ENCODE peak calls at places on chromosomes 5 and 9, in seven cellular contexts. J is GM12892, U is HepG2, Z is K562, H is H1, K is SK-N-SH, Y is GM12878. V is an unnamed sample.

GRCh38 chr9:109574061-109574882 is 76.2 kb upstream of the PTPN3 start:
- DNase-seq in J (no peak), U (peak; percentile 36), Z (peak; percentile 54), H (no peak), K (peak; percentile 42), Y (peak; percentile 5), V (no peak)

GRCh38 chr5:135441256-135441915 is 5.8 kb downstream of the DCANP1 start:
- DNase-seq in J (no peak), U (no peak), Z (no peak), H (no peak), K (no peak), Y (no peak), V (no peak)

GRCh38 chr5:150640311-150641005 is at the start of gene SYNPO:
- DNase-seq in J (no peak), U (peak; percentile 25), Z (peak; percentile 72), H (no peak), K (peak; percentile 63), Y (no peak), V (no peak)

GRCh38 chr5:157511656-157512644 is 51.9 kb downstream of the NIPAL4 start:
- DNase-seq in J (no peak), U (peak; percentile 79), Z (peak; percentile 71), H (no peak), K (no peak), Y (no peak), V (no peak)

GRCh38 chr5:15031180-15031579 is 159.6 kb upstream of the ANKH start:
- DNase-seq in J (no peak), U (peak; percentile 4), Z (no peak), H (no peak), K (no peak), Y (no peak), V (no peak)

GRCh38 chr9:31119882-31120481 is 1264.5 kb upstream of the ACO1 start:
- DNase-seq in J (no peak), U (peak; percentile 19), Z (no peak), H (peak; percentile 13), K (peak; percentile 2), Y (no peak), V (no peak)

GRCh38 chr5:126676195-126676624 is 75.5 kb downstream of the PHAX start:
- DNase-seq in J (peak; percentile 44), U (peak; percentile 66), Z (peak; percentile 85), H (no peak), K (peak; percentile 76), Y (peak; percentile 68), V (peak; percentile 57)

GRCh38 chr5:143054480-143054941 is 284.3 kb downstream of the ARHGAP26 start:
- DNase-seq in J (peak; percentile 17), U (no peak), Z (peak; percentile 29), H (no peak), K (no peak), Y (peak; percentile 97), V (no peak)

GRCh38 chr9:125428060-125428481 is 166.4 kb downstream of the GAPVD1 start:
- DNase-seq in J (peak; percentile 51), U (no peak), Z (peak; percentile 85), H (no peak), K (peak; percentile 49), Y (no peak), V (peak; percentile 61)

GRCh38 chr5:178121450-178122276 is 8.3 kb downstream of the N4BP3 start:
- DNase-seq in J (no peak), U (no peak), Z (no peak), H (no peak), K (peak; percentile 57), Y (no peak), V (no peak)

GRCh38 chr9:24242599-24242998 is 303.1 kb downstream of the IZUMO3 start:
- DNase-seq in J (no peak), U (no peak), Z (no peak), H (no peak), K (no peak), Y (no peak), V (no peak)

DNA sequence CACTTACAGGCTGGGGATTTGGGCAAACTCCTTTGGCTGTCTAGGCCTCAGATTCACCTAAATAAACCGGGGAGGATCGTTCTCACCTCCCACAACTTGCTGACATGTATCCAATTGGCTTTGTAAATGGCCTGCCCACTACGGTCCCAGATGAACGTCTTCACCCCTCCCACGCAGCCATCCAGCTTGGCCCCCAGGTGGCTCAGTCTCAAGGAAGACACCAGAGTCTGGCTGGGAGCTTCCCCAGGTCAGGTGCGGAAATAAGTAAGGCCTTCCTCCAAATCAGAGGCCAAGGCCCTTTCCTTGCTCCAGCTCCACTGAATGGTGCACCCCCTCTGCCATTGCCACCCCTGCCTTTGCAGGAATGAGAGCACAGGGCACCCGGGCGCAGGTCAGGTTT is 11.4 kb downstream of the CIZ1 start:
- DNase-seq in J (no peak), U (no peak), Z (no peak), H (no peak), K (no peak), Y (no peak), V (no peak)
- TF ChIP-seq TAF1 in J (no peak), U (no peak), Z (no peak), H (no peak), K (no peak), Y (no peak), V (no peak)

DNA sequence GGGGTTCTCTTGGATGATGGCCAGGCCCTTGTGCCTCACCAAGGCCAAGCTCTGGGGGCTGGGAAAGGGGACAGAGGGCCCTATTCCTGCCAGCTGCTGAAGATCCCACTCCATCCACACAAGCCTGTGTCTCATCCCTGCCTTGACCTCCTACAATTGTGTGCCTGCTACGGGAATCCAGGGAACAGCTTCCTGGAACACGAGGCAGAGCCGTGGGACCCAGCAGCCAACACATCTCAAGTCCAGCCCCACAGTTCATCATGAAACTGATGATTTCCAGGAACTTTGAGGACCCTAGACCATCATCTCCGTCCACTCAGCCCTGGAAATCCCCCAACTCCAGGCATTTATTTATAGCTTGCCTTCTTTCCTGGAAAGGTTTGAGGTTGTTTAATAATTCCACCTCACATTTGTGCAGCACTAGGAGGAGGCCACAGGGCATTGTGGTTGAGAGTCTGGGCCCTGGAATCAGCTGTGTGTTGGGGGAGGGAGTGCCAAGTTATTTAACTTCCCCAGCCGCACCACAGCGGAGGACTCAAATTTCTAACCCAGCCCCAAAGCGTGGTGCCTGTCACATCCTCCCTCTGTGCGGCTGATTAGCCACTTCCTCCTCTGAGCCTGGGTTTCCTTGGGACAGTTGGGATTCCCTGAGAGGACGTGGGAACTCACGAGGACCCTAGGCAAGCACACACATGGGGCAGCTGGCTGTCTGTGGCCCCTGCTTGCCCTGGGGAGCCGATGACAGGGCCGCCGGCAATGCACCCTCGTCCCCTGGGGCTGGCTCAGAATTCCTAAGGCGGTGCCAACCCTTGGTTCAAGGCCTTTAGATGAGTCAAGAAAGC is 58.2 kb upstream of the GGTA1 start:
- DNase-seq in J (no peak), U (no peak), Z (peak; percentile 42), H (no peak), K (no peak), Y (peak; percentile 25), V (peak; percentile 51)
- TF ChIP-seq TAF1 in J (no peak), U (no peak), Z (no peak), H (no peak), K (no peak), Y (no peak), V (no peak)

DNA sequence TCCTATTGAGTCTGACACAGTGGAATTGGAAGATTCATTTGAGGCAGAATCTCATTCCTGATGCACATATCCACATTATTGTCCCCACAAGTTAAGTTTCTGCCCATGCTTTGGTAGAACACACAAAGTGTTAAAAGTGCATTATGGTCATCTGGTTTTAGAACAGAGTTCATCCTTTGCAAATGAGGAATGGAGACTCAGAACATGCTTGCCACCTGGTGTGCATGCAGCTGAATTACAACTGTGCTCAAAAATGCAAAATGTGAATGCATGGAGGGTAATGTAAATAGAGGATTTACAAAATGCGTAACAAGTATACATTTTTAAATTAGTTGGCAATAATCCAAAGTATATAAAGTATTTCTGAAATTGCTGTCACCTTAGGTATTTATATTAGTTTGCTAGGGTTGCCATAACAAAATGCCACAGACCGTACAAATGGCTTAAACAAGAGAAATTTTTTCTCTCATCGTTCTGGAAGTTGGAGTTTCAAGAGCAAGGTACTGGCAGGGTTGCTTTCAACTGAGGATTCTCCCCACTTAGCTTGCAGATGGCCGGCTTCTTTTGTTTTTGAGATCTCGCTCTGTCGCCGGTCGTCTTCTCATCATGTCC is 671.1 kb downstream of the TAF11L14 start:
- DNase-seq in J (no peak), U (peak; percentile 13), Z (peak; percentile 11), H (no peak), K (peak; percentile 55), Y (no peak), V (peak; percentile 10)
- TF ChIP-seq TAF1 in J (no peak), U (no peak), Z (no peak), H (no peak), K (no peak), Y (no peak), V (no peak)

GRCh38 chr5:75909223-75909622 is 174.0 kb upstream of the SV2C start:
- DNase-seq in J (no peak), U (no peak), Z (no peak), H (no peak), K (peak; percentile 25), Y (no peak), V (no peak)

GRCh38 chr5:75907651-75908050 is 175.5 kb upstream of the SV2C start:
- DNase-seq in J (no peak), U (no peak), Z (no peak), H (no peak), K (peak; percentile 50), Y (no peak), V (no peak)
- TF ChIP-seq TAF1 in J (no peak), U (no peak), Z (no peak), H (no peak), K (no peak), Y (no peak), V (no peak)

DNA sequence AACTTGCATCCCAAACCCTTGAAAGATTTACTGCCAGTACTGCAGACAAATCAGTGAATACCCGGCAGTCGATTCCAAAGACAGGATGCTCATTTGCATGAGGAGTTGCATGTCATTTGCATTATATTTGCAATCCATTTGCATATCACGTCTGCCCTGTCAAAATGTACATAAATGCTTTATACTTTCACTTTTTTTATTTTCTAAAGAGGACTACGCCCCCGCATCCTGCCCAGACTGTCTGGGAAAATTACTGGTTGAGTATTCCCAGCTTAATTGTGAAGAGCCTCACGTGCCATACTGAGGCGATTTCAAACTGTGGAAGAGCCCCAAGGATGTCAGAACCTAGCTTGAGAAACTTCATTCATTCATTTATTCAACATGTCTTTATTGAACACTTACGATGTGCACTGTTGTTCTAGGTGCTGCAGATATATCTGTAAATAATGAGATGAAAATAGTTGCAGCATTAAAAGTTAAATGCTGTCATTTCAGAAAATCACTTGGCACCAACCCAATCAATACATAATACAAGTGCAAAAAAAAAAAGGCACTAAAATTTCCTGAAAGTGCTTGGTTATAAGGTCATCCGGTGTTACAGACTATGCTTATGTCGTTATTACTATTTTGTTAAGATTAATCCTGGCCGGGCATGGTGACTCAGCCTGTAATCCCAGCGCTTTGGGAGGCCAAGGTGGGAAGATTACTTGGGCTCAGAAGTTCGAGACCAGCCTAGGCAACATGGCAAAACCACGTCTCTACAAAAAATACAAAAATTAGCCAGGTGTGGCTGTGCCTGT is 17.2 kb upstream of the SIL1 start:
- DNase-seq in J (no peak), U (no peak), Z (no peak), H (no peak), K (no peak), Y (no peak), V (no peak)
- TF ChIP-seq TAF1 in J (no peak), U (no peak), Z (no peak), H (no peak), K (no peak), Y (no peak), V (no peak)

GRCh38 chr5:1546556-1546955 is 22.8 kb upstream of the LPCAT1 start:
- DNase-seq in J (no peak), U (no peak), Z (no peak), H (no peak), K (no peak), Y (no peak), V (no peak)
- TF ChIP-seq TAF1 in J (no peak), U (no peak), Z (no peak), H (no peak), K (no peak), Y (no peak), V (no peak)

GRCh38 chr5:131389096-131389868 is 125.4 kb downstream of the CDC42SE2 start:
- DNase-seq in J (no peak), U (no peak), Z (no peak), H (no peak), K (no peak), Y (no peak), V (no peak)
- TF ChIP-seq TAF1 in J (no peak), U (no peak), Z (no peak), H (no peak), K (no peak), Y (no peak), V (no peak)